ENCODE peak calls at places on chromosomes 12 and 14, in nine cellular contexts. One of them, this sample, is unnamed.

GRCh38 chr12:40300490-40300889 is 75.7 kb downstream of the LRRK2 start:
- DNase-seq in Peyer's patch: no peak
- DNase-seq in heart left ventricle: no peak
- DNase-seq in HCT116: no peak
- DNase-seq in endothelial cell of umbilical vein: no peak
- DNase-seq in transverse colon: no peak
- DNase-seq in HepG2: no peak
- DNase-seq in NB4: no peak
- DNase-seq in stomach: no peak
- DNase-seq in this sample: no peak

GRCh38 chr14:58027904-58028303 is 124.1 kb downstream of the ARMH4 start:
- DNase-seq in Peyer's patch: no peak
- DNase-seq in heart left ventricle: no peak
- DNase-seq in HCT116: no peak
- DNase-seq in endothelial cell of umbilical vein: no peak
- DNase-seq in transverse colon: no peak
- DNase-seq in HepG2: no peak
- DNase-seq in NB4: peak
- DNase-seq in stomach: no peak
- DNase-seq in this sample: no peak

GRCh38 chr12:75784591-75784990 is 247.0 kb downstream of the PHLDA1 start:
- DNase-seq in Peyer's patch: no peak
- DNase-seq in heart left ventricle: no peak
- DNase-seq in HCT116: no peak
- DNase-seq in endothelial cell of umbilical vein: peak
- DNase-seq in transverse colon: peak
- DNase-seq in HepG2: peak
- DNase-seq in NB4: peak
- DNase-seq in stomach: peak
- DNase-seq in this sample: peak

GRCh38 chr12:69682136-69682755 is 16.9 kb downstream of the BEST3 start:
- DNase-seq in Peyer's patch: no peak
- DNase-seq in heart left ventricle: no peak
- DNase-seq in HCT116: no peak
- DNase-seq in endothelial cell of umbilical vein: no peak
- DNase-seq in transverse colon: no peak
- DNase-seq in HepG2: no peak
- DNase-seq in NB4: no peak
- DNase-seq in stomach: no peak
- DNase-seq in this sample: no peak

GRCh38 chr12:27709932-27710591 is 570 bp upstream of the MRPS35 start:
- DNase-seq in Peyer's patch: peak
- DNase-seq in heart left ventricle: no peak
- DNase-seq in HCT116: no peak
- DNase-seq in endothelial cell of umbilical vein: peak
- DNase-seq in transverse colon: peak
- DNase-seq in HepG2: peak
- DNase-seq in NB4: peak
- DNase-seq in stomach: no peak
- DNase-seq in this sample: peak

GRCh38 chr12:104586325-104587048 is 129.7 kb downstream of the CHST11 start:
- DNase-seq in Peyer's patch: no peak
- DNase-seq in heart left ventricle: no peak
- DNase-seq in HCT116: no peak
- DNase-seq in endothelial cell of umbilical vein: no peak
- DNase-seq in transverse colon: no peak
- DNase-seq in HepG2: no peak
- DNase-seq in NB4: no peak
- DNase-seq in stomach: no peak
- DNase-seq in this sample: no peak

GRCh38 chr14:100286484-100287191 is 19.6 kb downstream of the SLC25A29 start:
- DNase-seq in Peyer's patch: no peak
- DNase-seq in heart left ventricle: no peak
- DNase-seq in HCT116: no peak
- DNase-seq in endothelial cell of umbilical vein: no peak
- DNase-seq in transverse colon: peak
- DNase-seq in HepG2: no peak
- DNase-seq in NB4: no peak
- DNase-seq in stomach: peak
- DNase-seq in this sample: no peak

GRCh38 chr14:71803539-71804260 is 128.5 kb upstream of the RGS6 start:
- DNase-seq in Peyer's patch: no peak
- DNase-seq in heart left ventricle: no peak
- DNase-seq in HCT116: peak
- DNase-seq in endothelial cell of umbilical vein: peak
- DNase-seq in transverse colon: no peak
- DNase-seq in HepG2: no peak
- DNase-seq in NB4: no peak
- DNase-seq in stomach: no peak
- DNase-seq in this sample: no peak

GRCh38 chr14:104115691-104116543 is 22.5 kb upstream of the KIF26A start:
- DNase-seq in Peyer's patch: no peak
- DNase-seq in heart left ventricle: peak
- DNase-seq in HCT116: no peak
- DNase-seq in endothelial cell of umbilical vein: no peak
- DNase-seq in transverse colon: peak
- DNase-seq in HepG2: no peak
- DNase-seq in NB4: no peak
- DNase-seq in stomach: peak
- DNase-seq in this sample: no peak

GRCh38 chr12:62679569-62679968 is 212.9 kb downstream of the MON2 start:
- DNase-seq in Peyer's patch: no peak
- DNase-seq in heart left ventricle: no peak
- DNase-seq in HCT116: no peak
- DNase-seq in endothelial cell of umbilical vein: peak
- DNase-seq in transverse colon: no peak
- DNase-seq in HepG2: no peak
- DNase-seq in NB4: no peak
- DNase-seq in stomach: no peak
- DNase-seq in this sample: no peak

GRCh38 chr12:75635606-75636444 is 124.4 kb upstream of the KRR1 start:
- DNase-seq in Peyer's patch: no peak
- DNase-seq in heart left ventricle: no peak
- DNase-seq in HCT116: peak
- DNase-seq in endothelial cell of umbilical vein: peak
- DNase-seq in transverse colon: no peak
- DNase-seq in HepG2: peak
- DNase-seq in NB4: peak
- DNase-seq in stomach: no peak
- DNase-seq in this sample: no peak

GRCh38 chr12:23662966-23663365 is 286.5 kb downstream of the SOX5 start:
- DNase-seq in Peyer's patch: no peak
- DNase-seq in heart left ventricle: no peak
- DNase-seq in HCT116: no peak
- DNase-seq in endothelial cell of umbilical vein: no peak
- DNase-seq in transverse colon: no peak
- DNase-seq in HepG2: no peak
- DNase-seq in NB4: no peak
- DNase-seq in stomach: no peak
- DNase-seq in this sample: no peak

GRCh38 chr14:89134640-89135039 is 282.4 kb downstream of the FOXN3 start:
- DNase-seq in Peyer's patch: no peak
- DNase-seq in heart left ventricle: no peak
- DNase-seq in HCT116: no peak
- DNase-seq in endothelial cell of umbilical vein: no peak
- DNase-seq in transverse colon: no peak
- DNase-seq in HepG2: no peak
- DNase-seq in NB4: no peak
- DNase-seq in stomach: peak
- DNase-seq in this sample: no peak

GRCh38 chr12:131930510-131930909 is 1.4 kb downstream of the PUS1 start:
- DNase-seq in Peyer's patch: no peak
- DNase-seq in heart left ventricle: no peak
- DNase-seq in HCT116: no peak
- DNase-seq in endothelial cell of umbilical vein: no peak
- DNase-seq in transverse colon: no peak
- DNase-seq in HepG2: no peak
- DNase-seq in NB4: no peak
- DNase-seq in stomach: no peak
- DNase-seq in this sample: no peak

GRCh38 chr14:77026930-77027537 is 1.5 kb downstream of the IRF2BPL start:
- DNase-seq in Peyer's patch: peak
- DNase-seq in heart left ventricle: peak
- DNase-seq in HCT116: no peak
- DNase-seq in endothelial cell of umbilical vein: peak
- DNase-seq in transverse colon: no peak
- DNase-seq in HepG2: no peak
- DNase-seq in NB4: peak
- DNase-seq in stomach: peak
- DNase-seq in this sample: peak

GRCh38 chr12:57161491-57161890 is 14.1 kb upstream of the LRP1-AS start:
- DNase-seq in Peyer's patch: no peak
- DNase-seq in heart left ventricle: no peak
- DNase-seq in HCT116: no peak
- DNase-seq in endothelial cell of umbilical vein: no peak
- DNase-seq in transverse colon: no peak
- DNase-seq in HepG2: no peak
- DNase-seq in NB4: no peak
- DNase-seq in stomach: no peak
- DNase-seq in this sample: no peak

GRCh38 chr12:15608406-15608805 is 180.8 kb downstream of the EPS8 start:
- DNase-seq in Peyer's patch: no peak
- DNase-seq in heart left ventricle: no peak
- DNase-seq in HCT116: no peak
- DNase-seq in endothelial cell of umbilical vein: no peak
- DNase-seq in transverse colon: no peak
- DNase-seq in HepG2: no peak
- DNase-seq in NB4: no peak
- DNase-seq in stomach: no peak
- DNase-seq in this sample: no peak

DNA sequence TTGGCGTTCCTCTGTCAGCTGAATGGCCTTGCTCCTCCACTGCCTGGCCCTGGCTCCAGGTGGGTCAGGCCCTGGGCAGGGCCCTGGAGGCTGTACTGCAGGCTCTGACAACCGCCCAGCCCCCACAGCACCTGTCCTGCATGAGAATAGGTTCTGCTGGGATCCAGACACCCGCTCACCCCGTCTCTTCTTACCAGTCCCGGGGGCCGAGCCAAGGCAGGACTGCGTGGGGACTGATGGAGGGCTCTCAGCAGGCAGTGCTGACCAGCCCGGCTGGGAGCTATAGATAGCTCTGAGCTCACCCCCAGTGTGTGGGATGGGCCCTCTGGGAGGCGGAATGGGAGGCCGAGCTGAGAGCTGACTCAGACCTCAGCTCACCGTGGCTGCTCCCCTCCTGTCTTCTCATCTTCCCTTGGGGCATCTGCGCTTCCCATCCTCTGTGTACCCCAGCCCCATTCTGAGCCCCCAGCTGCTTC is 39.6 kb downstream of the TEAD4 start:
- DNase-seq in Peyer's patch: no peak
- DNase-seq in heart left ventricle: peak
- DNase-seq in HCT116: no peak
- DNase-seq in endothelial cell of umbilical vein: no peak
- DNase-seq in transverse colon: no peak
- DNase-seq in HepG2: no peak
- DNase-seq in NB4: peak
- DNase-seq in stomach: no peak
- DNase-seq in this sample: no peak
- TF ChIP-seq POLR2A in Peyer's patch: no peak
- TF ChIP-seq POLR2A in heart left ventricle: no peak
- TF ChIP-seq POLR2A in HCT116: no peak
- TF ChIP-seq POLR2A in endothelial cell of umbilical vein: no peak
- TF ChIP-seq POLR2A in transverse colon: no peak
- TF ChIP-seq POLR2A in HepG2: no peak
- TF ChIP-seq POLR2A in NB4: no peak
- TF ChIP-seq POLR2A in stomach: no peak
- TF ChIP-seq POLR2A in this sample: no peak

GRCh38 chr12:48455116-48455515 is 17.2 kb upstream of the ANP32D start:
- DNase-seq in Peyer's patch: no peak
- DNase-seq in heart left ventricle: no peak
- DNase-seq in HCT116: no peak
- DNase-seq in endothelial cell of umbilical vein: no peak
- DNase-seq in transverse colon: no peak
- DNase-seq in HepG2: no peak
- DNase-seq in NB4: no peak
- DNase-seq in stomach: no peak
- DNase-seq in this sample: no peak
- TF ChIP-seq POLR2A in Peyer's patch: no peak
- TF ChIP-seq POLR2A in heart left ventricle: no peak
- TF ChIP-seq POLR2A in HCT116: no peak
- TF ChIP-seq POLR2A in endothelial cell of umbilical vein: no peak
- TF ChIP-seq POLR2A in transverse colon: no peak
- TF ChIP-seq POLR2A in HepG2: no peak
- TF ChIP-seq POLR2A in NB4: no peak
- TF ChIP-seq POLR2A in stomach: no peak
- TF ChIP-seq POLR2A in this sample: no peak

GRCh38 chr12:54279632-54280400 is at the start of gene CBX5:
- DNase-seq in Peyer's patch: peak
- DNase-seq in heart left ventricle: peak
- DNase-seq in HCT116: peak
- DNase-seq in endothelial cell of umbilical vein: peak
- DNase-seq in transverse colon: peak
- DNase-seq in HepG2: peak
- DNase-seq in NB4: peak
- DNase-seq in stomach: peak
- DNase-seq in this sample: peak
- TF ChIP-seq POLR2A in Peyer's patch: peak
- TF ChIP-seq POLR2A in heart left ventricle: peak
- TF ChIP-seq POLR2A in HCT116: peak
- TF ChIP-seq POLR2A in endothelial cell of umbilical vein: peak
- TF ChIP-seq POLR2A in transverse colon: peak
- TF ChIP-seq POLR2A in HepG2: peak
- TF ChIP-seq POLR2A in NB4: peak
- TF ChIP-seq POLR2A in stomach: no peak
- TF ChIP-seq POLR2A in this sample: peak

GRCh38 chr12:31325524-31325875 is 450 bp downstream of the SINHCAF start:
- DNase-seq in Peyer's patch: peak
- DNase-seq in heart left ventricle: no peak
- DNase-seq in HCT116: no peak
- DNase-seq in endothelial cell of umbilical vein: no peak
- DNase-seq in transverse colon: no peak
- DNase-seq in HepG2: no peak
- DNase-seq in NB4: no peak
- DNase-seq in stomach: peak
- DNase-seq in this sample: no peak

GRCh38 chr12:31324845-31325523 is 966 bp downstream of the SINHCAF start:
- DNase-seq in Peyer's patch: peak
- DNase-seq in heart left ventricle: peak
- DNase-seq in HCT116: no peak
- DNase-seq in endothelial cell of umbilical vein: peak
- DNase-seq in transverse colon: peak
- DNase-seq in HepG2: no peak
- DNase-seq in NB4: peak
- DNase-seq in stomach: peak
- DNase-seq in this sample: peak

GRCh38 chr12:31323466-31324115 is 2.4 kb downstream of the SINHCAF start:
- DNase-seq in Peyer's patch: peak
- DNase-seq in heart left ventricle: no peak
- DNase-seq in HCT116: no peak
- DNase-seq in endothelial cell of umbilical vein: peak
- DNase-seq in transverse colon: peak
- DNase-seq in HepG2: no peak
- DNase-seq in NB4: peak
- DNase-seq in stomach: peak
- DNase-seq in this sample: peak

GRCh38 chr12:31322651-31323248 is 3.2 kb downstream of the SINHCAF start:
- DNase-seq in Peyer's patch: no peak
- DNase-seq in heart left ventricle: no peak
- DNase-seq in HCT116: no peak
- DNase-seq in endothelial cell of umbilical vein: peak
- DNase-seq in transverse colon: peak
- DNase-seq in HepG2: no peak
- DNase-seq in NB4: peak
- DNase-seq in stomach: no peak
- DNase-seq in this sample: peak

GRCh38 chr12:31324116-31324844 is 1.7 kb downstream of the SINHCAF start:
- DNase-seq in Peyer's patch: peak
- DNase-seq in heart left ventricle: peak
- DNase-seq in HCT116: peak
- DNase-seq in endothelial cell of umbilical vein: peak
- DNase-seq in transverse colon: peak
- DNase-seq in HepG2: peak
- DNase-seq in NB4: peak
- DNase-seq in stomach: peak
- DNase-seq in this sample: peak
- TF ChIP-seq POLR2A in Peyer's patch: no peak
- TF ChIP-seq POLR2A in heart left ventricle: no peak
- TF ChIP-seq POLR2A in HCT116: no peak
- TF ChIP-seq POLR2A in endothelial cell of umbilical vein: no peak
- TF ChIP-seq POLR2A in transverse colon: no peak
- TF ChIP-seq POLR2A in HepG2: peak
- TF ChIP-seq POLR2A in NB4: peak
- TF ChIP-seq POLR2A in stomach: no peak
- TF ChIP-seq POLR2A in this sample: peak